ENCODE peak calls at places on chromosomes 13 and 19, in ten cellular contexts. V is stimulated activated naive CD8-positive, alpha-beta T cell treated with anti-CD3 and anti-CD28 coated beads, Interleukin-15, Interleukin-2, amounts not matched to agents 100 U/mL and 50 U/mL, for 24 hours; G is naive thymus-derived CD4-positive, alpha-beta T cell; M is mesendoderm; L is upper lobe of right lung; K is NCI-H1417; I is AML-193; S is posterior vena cava; Z is HEK293T; F is tibial artery. C is an unnamed sample.
A peak's percentile ranks its signal among the peaks of the same experiment; 100 is the strongest.

GRCh38 chr13:36848228-36848982 is 29.4 kb downstream of the RFXAP start:
- DNase-seq in V (peak; percentile 13), G (no peak), M (peak; percentile 43), L (no peak), K (no peak), I (no peak), S (no peak), Z (no peak), F (no peak), C (no peak)

GRCh38 chr19:21202865-21203494 is 61.1 kb downstream of the ZNF431 start:
- DNase-seq in V (peak; percentile 20), G (peak; percentile 27), M (peak; percentile 83), L (no peak), K (peak; percentile 31), I (peak; percentile 74), S (no peak), Z (peak; percentile 43), F (no peak), C (peak; percentile 31)

GRCh38 chr13:28459911-28460310 is 35.0 kb downstream of the FLT1 start:
- DNase-seq in V (no peak), G (no peak), M (peak; percentile 37), L (no peak), K (no peak), I (no peak), S (no peak), Z (no peak), F (no peak), C (no peak)

GRCh38 chr19:57759096-57759495 is 10.4 kb upstream of the ZNF586 start:
- DNase-seq in V (no peak), G (no peak), M (no peak), L (no peak), K (no peak), I (no peak), S (no peak), Z (no peak), F (no peak), C (no peak)

GRCh38 chr19:27894906-27895754 is 1317.8 kb downstream of the UQCRFS1 start:
- DNase-seq in V (no peak), G (no peak), M (no peak), L (no peak), K (no peak), I (no peak), S (no peak), Z (no peak), F (no peak), C (no peak)

GRCh38 chr13:46184277-46184699 is 2.3 kb upstream of the LCP1 start:
- DNase-seq in V (peak; percentile 84), G (peak; percentile 70), M (peak; percentile 60), L (no peak), K (no peak), I (peak; percentile 88), S (no peak), Z (peak; percentile 59), F (no peak), C (peak; percentile 76)

GRCh38 chr19:45075215-45076028 is 856 bp downstream of the ZNF296 start:
- DNase-seq in V (peak; percentile 62), G (no peak), M (peak; percentile 77), L (peak; percentile 96), K (peak; percentile 45), I (peak; percentile 89), S (peak; percentile 94), Z (no peak), F (peak; percentile 76), C (peak; percentile 85)

GRCh38 chr13:42959615-42960014 is 32.4 kb downstream of the EPSTI1 start:
- DNase-seq in V (no peak), G (no peak), M (no peak), L (no peak), K (no peak), I (no peak), S (no peak), Z (no peak), F (no peak), C (no peak)

GRCh38 chr19:34405892-34406660 is 1.9 kb downstream of the PDCD2L start:
- DNase-seq in V (no peak), G (no peak), M (no peak), L (no peak), K (no peak), I (no peak), S (peak; percentile 38), Z (no peak), F (no peak), C (no peak)

GRCh38 chr13:108257238-108257637 is 12.3 kb upstream of the TNFSF13B start:
- DNase-seq in V (no peak), G (no peak), M (no peak), L (no peak), K (no peak), I (no peak), S (no peak), Z (no peak), F (no peak), C (no peak)

GRCh38 chr13:109400625-109401257 is 385.6 kb downstream of the IRS2 start:
- DNase-seq in V (no peak), G (no peak), M (peak; percentile 38), L (no peak), K (no peak), I (no peak), S (no peak), Z (no peak), F (no peak), C (no peak)